ENCODE peak calls at places on chromosomes 11 and 22, in eight cellular contexts. F is Peyer's patch, U is pancreas, P is mucosa of descending colon, J is tibial nerve, O is AG04450, I is skeletal muscle cell, Z is AG09309. G is an unnamed sample.

GRCh38 chr11:77442394-77443053 is 31.4 kb downstream of the PAK1 start:
- DNase-seq in P (no peak), F (no peak), U (no peak), Z (no peak), O (no peak), J (no peak), I (no peak), G (no peak)

GRCh38 chr22:27624705-27625104 is 176.9 kb downstream of the MN1 start:
- DNase-seq in O (no peak), P (no peak), Z (no peak), I (no peak), U (no peak), J (no peak), F (no peak), G (no peak)

GRCh38 chr11:47137476-47137875 is 39.2 kb downstream of the ARFGAP2 start:
- DNase-seq in F (no peak), I (no peak), P (no peak), Z (no peak), J (no peak), U (no peak), O (no peak), G (no peak)

GRCh38 chr11:15216678-15217077 is 102.0 kb downstream of the INSC start:
- DNase-seq in J (no peak), Z (no peak), O (no peak), I (no peak), P (no peak), U (no peak), F (no peak), G (no peak)

GRCh38 chr22:45212992-45213751 is 27.5 kb downstream of the KIAA0930 start:
- DNase-seq in I (no peak), F (peak; percentile 51), O (no peak), J (no peak), P (peak; percentile 59), U (no peak), Z (no peak), G (no peak)

GRCh38 chr22:27507066-27507715 is 294.4 kb downstream of the MN1 start:
- DNase-seq in Z (no peak), U (no peak), O (no peak), J (no peak), I (no peak), P (no peak), F (no peak), G (no peak)

GRCh38 chr11:44813401-44813800 is 86.6 kb downstream of the TSPAN18 start:
- DNase-seq in I (no peak), J (no peak), P (no peak), U (no peak), Z (no peak), O (no peak), F (no peak), G (no peak)

GRCh38 chr11:76791861-76792260 is 8.7 kb downstream of the TSKU start:
- DNase-seq in I (peak; percentile 72), U (no peak), F (no peak), O (no peak), P (no peak), J (no peak), Z (peak; percentile 55), G (no peak)

GRCh38 chr11:2464451-2465165 is 19.8 kb downstream of the KCNQ1 start:
- DNase-seq in U (no peak), Z (no peak), P (no peak), I (no peak), O (no peak), J (no peak), F (no peak), G (no peak)

GRCh38 chr11:13486926-13487660 is 8.7 kb downstream of the PTH start:
- DNase-seq in U (peak; percentile 61), O (no peak), F (peak; percentile 72), P (peak; percentile 73), J (no peak), I (no peak), Z (no peak), G (no peak)

GRCh38 chr11:117230286-117230961 is 1.4 kb downstream of the PCSK7 start:
- DNase-seq in I (no peak), O (no peak), Z (no peak), F (no peak), J (no peak), U (no peak), P (no peak), G (no peak)

GRCh38 chr11:60942970-60943565 is 8.9 kb downstream of the SLC15A3 start:
- DNase-seq in U (peak; percentile 36), F (no peak), O (no peak), Z (no peak), J (no peak), I (no peak), P (no peak), G (no peak)

GRCh38 chr11:34426766-34427170 is 12.0 kb upstream of the CAT start:
- DNase-seq in P (no peak), O (peak; percentile 74), F (no peak), J (no peak), Z (peak; percentile 94), I (peak; percentile 41), U (no peak), G (peak; percentile 62)

GRCh38 chr22:21457023-21457787 is 10.0 kb upstream of the TMEM191C start:
- DNase-seq in Z (no peak), I (no peak), U (no peak), O (peak; percentile 11), J (peak; percentile 4), F (no peak), P (peak; percentile 26), G (no peak)

GRCh38 chr11:117221775-117222517 is 9.9 kb downstream of the PCSK7 start:
- DNase-seq in F (peak; percentile 55), U (peak; percentile 58), O (no peak), J (peak; percentile 79), Z (no peak), P (peak; percentile 77), I (peak; percentile 56), G (no peak)

GRCh38 chr11:26365284-26365683 is 33.4 kb downstream of the ANO3 start:
- DNase-seq in I (no peak), Z (no peak), F (no peak), P (no peak), O (no peak), J (no peak), U (no peak), G (no peak)

GRCh38 chr11:57529012-57529411 is 1.5 kb downstream of the TIMM10 start:
- DNase-seq in J (no peak), Z (no peak), P (no peak), F (no peak), U (no peak), I (no peak), O (no peak), G (no peak)
- H3K4me3 ChIP-seq in J (no peak overlapping the region), Z (no peak overlapping the region), P (no peak overlapping the region), F (no peak overlapping the region), U (no peak overlapping the region), I (no peak overlapping the region), O (no peak overlapping the region), G (no peak overlapping the region)

GRCh38 chr11:3890806-3891205 is 35.3 kb downstream of the STIM1 start:
- DNase-seq in J (no peak), I (no peak), Z (no peak), F (no peak), O (no peak), P (no peak), U (no peak), G (no peak)
- H3K4me3 ChIP-seq in J (no peak overlapping the region), I (no peak overlapping the region), Z (no peak overlapping the region), F (no peak overlapping the region), O (no peak overlapping the region), P (no peak overlapping the region), U (no peak overlapping the region), G (no peak overlapping the region)

GRCh38 chr11:57791321-57792059 is 29.9 kb downstream of the CTNND1 start:
- DNase-seq in U (no peak), Z (no peak), O (no peak), I (no peak), P (peak; percentile 68), J (no peak), F (no peak), G (no peak)
- H3K4me3 ChIP-seq in U (no peak overlapping the region), Z (no peak overlapping the region), O (no peak overlapping the region), I (no peak overlapping the region), P (no peak overlapping the region), J (no peak overlapping the region), F (no peak overlapping the region), G (no peak overlapping the region)

GRCh38 chr11:74024630-74025029 is 15.7 kb upstream of the UCP3 start:
- DNase-seq in J (peak; percentile 68), F (no peak), U (no peak), I (peak; percentile 81), P (peak; percentile 55), Z (peak; percentile 74), O (peak; percentile 59), G (peak; percentile 13)
- H3K4me3 ChIP-seq in J (no peak overlapping the region), F (no peak overlapping the region), U (no peak overlapping the region), I (no peak overlapping the region), P (no peak overlapping the region), Z (no peak overlapping the region), O (no peak overlapping the region), G (no peak overlapping the region)

GRCh38 chr11:64869571-64870175 is 8.7 kb downstream of the EHD1 start:
- DNase-seq in O (no peak), I (no peak), P (no peak), J (no peak), F (no peak), U (no peak), Z (no peak), G (no peak)
- H3K4me3 ChIP-seq in O (peak overlapping the region; percentile 5), I (no peak overlapping the region), P (no peak overlapping the region), J (no peak overlapping the region), F (peak overlapping the region; percentile 29), U (no peak overlapping the region), Z (no peak overlapping the region), G (no peak overlapping the region)

DNA sequence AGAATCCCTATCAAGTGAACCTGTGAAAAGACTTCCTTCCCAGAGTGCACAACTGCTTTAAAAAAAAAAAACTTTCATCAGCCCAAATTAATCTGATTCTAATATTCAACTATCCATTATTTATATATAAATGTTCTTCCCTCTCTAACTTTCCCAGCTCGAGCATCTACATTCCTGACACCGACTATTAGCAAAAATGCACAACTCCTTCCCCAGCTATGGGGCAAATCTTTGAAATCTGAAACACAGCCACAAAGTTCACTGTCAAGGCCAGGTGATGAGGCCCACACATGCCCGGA is 2.3 kb downstream of the PHF21A start:
- DNase-seq in Z (no peak), I (no peak), O (no peak), U (no peak), P (no peak), J (no peak), F (no peak), G (no peak)
- H3K4me3 ChIP-seq in Z (peak overlapping the region; percentile 68), I (peak overlapping the region; percentile 72), O (peak overlapping the region; percentile 79), U (peak overlapping the region; percentile 71), P (no peak overlapping the region), J (peak overlapping the region; percentile 45), F (peak overlapping the region; percentile 78), G (peak overlapping the region; percentile 64)

G was measured in astrocyte of the cerebellum.